ENCODE peak calls at places on chromosome 7, in ten cellular contexts. O is cardiac muscle cell, V is heart right ventricle, S is RWPE1, E is DMS79, G is NCI-H1105 treated with DMSO at 0.1 percent for 48 hours, J is C1 segment of cervical spinal cord, Y is amniotic epithelial cell, R is HEK293T, H is astrocyte of the spinal cord. T is an unnamed sample.

GRCh38 chr7:17654940-17655339 is 285.4 kb downstream of the SNX13 start:
- DNase-seq in O (no peak), V (no peak), S (no peak), E (no peak), G (no peak), J (no peak), Y (no peak), R (no peak), H (no peak), T (no peak)

GRCh38 chr7:127644484-127644883 is 7.5 kb upstream of the SND1 start:
- DNase-seq in O (peak; percentile 47), V (no peak), S (no peak), E (no peak), G (no peak), J (no peak), Y (no peak), R (no peak), H (no peak), T (no peak)

GRCh38 chr7:142380064-142380463 is 122.2 kb upstream of the PRSS58 start:
- DNase-seq in O (no peak), V (no peak), S (no peak), E (no peak), G (no peak), J (no peak), Y (no peak), R (no peak), H (no peak), T (no peak)

GRCh38 chr7:102469972-102470825 is 5.4 kb downstream of the LRWD1 start:
- DNase-seq in O (no peak), V (no peak), S (no peak), E (no peak), G (no peak), J (no peak), Y (no peak), R (no peak), H (no peak), T (no peak)

GRCh38 chr7:79734158-79734557 is 280.7 kb upstream of the MAGI2 start:
- DNase-seq in O (no peak), V (no peak), S (no peak), E (no peak), G (no peak), J (no peak), Y (no peak), R (no peak), H (peak; percentile 5), T (no peak)

GRCh38 chr7:8579661-8580060 is 146.3 kb downstream of the NXPH1 start:
- DNase-seq in O (no peak), V (no peak), S (no peak), E (no peak), G (no peak), J (no peak), Y (no peak), R (no peak), H (no peak), T (no peak)

GRCh38 chr7:100682228-100682741 is 8.7 kb downstream of the GNB2 start:
- DNase-seq in O (no peak), V (no peak), S (no peak), E (no peak), G (no peak), J (no peak), Y (peak; percentile 40), R (no peak), H (peak; percentile 53), T (peak; percentile 37)

GRCh38 chr7:3832199-3832598 is 531.1 kb downstream of the SDK1 start:
- DNase-seq in O (no peak), V (no peak), S (no peak), E (no peak), G (peak; percentile 42), J (no peak), Y (no peak), R (no peak), H (no peak), T (no peak)

GRCh38 chr7:146654048-146654447 is 537.4 kb downstream of the CNTNAP2 start:
- DNase-seq in O (no peak), V (no peak), S (no peak), E (no peak), G (no peak), J (no peak), Y (peak; percentile 13), R (peak; percentile 71), H (peak; percentile 73), T (no peak)

GRCh38 chr7:98867271-98867701 is 2.5 kb downstream of the TMEM130 start:
- DNase-seq in O (no peak), V (no peak), S (no peak), E (no peak), G (no peak), J (no peak), Y (no peak), R (no peak), H (no peak), T (no peak)

GRCh38 chr7:90593205-90593604 is 2.9 kb upstream of the CDK14 start:
- DNase-seq in O (no peak), V (no peak), S (no peak), E (no peak), G (no peak), J (no peak), Y (no peak), R (no peak), H (no peak), T (no peak)

GRCh38 chr7:100545636-100546128 is 6.7 kb downstream of the AGFG2 start:
- DNase-seq in O (peak; percentile 91), V (peak; percentile 40), S (peak; percentile 96), E (no peak), G (no peak), J (peak; percentile 10), Y (peak; percentile 99), R (no peak), H (peak; percentile 94), T (peak; percentile 56)

GRCh38 chr7:71026680-71027079 is 105.3 kb upstream of the GALNT17 start:
- DNase-seq in O (no peak), V (no peak), S (no peak), E (no peak), G (no peak), J (no peak), Y (no peak), R (no peak), H (no peak), T (no peak)

GRCh38 chr7:151756076-151756731 is 120.7 kb downstream of the PRKAG2 start:
- DNase-seq in O (peak; percentile 46), V (no peak), S (peak; percentile 46), E (no peak), G (no peak), J (no peak), Y (peak; percentile 62), R (no peak), H (no peak), T (peak; percentile 74)

GRCh38 chr7:39924122-39924521 is 25.9 kb upstream of the CDK13 start:
- DNase-seq in O (no peak), V (no peak), S (no peak), E (no peak), G (no peak), J (no peak), Y (no peak), R (no peak), H (no peak), T (no peak)